ENCODE peak calls at places on chromosomes 12 and 14, in four cellular contexts. One of them, this sample, is unnamed.

GRCh38 chr12:52164624-52165023 is 27.2 kb downstream of the KRT80 start:
- DNase-seq in pancreas: no peak
- DNase-seq in CD8-positive, alpha-beta T cell: no peak
- DNase-seq in MCF 10A: peak
- DNase-seq in this sample: no peak

GRCh38 chr14:69005432-69006148 is 26.5 kb upstream of the ACTN1 start:
- DNase-seq in pancreas: peak
- DNase-seq in CD8-positive, alpha-beta T cell: no peak
- DNase-seq in MCF 10A: peak
- DNase-seq in this sample: no peak

GRCh38 chr12:15532364-15532977 is 210.2 kb downstream of the PTPRO start:
- DNase-seq in pancreas: no peak
- DNase-seq in CD8-positive, alpha-beta T cell: peak
- DNase-seq in MCF 10A: peak
- DNase-seq in this sample: no peak

GRCh38 chr12:10196210-10196609 is 16.5 kb upstream of the GABARAPL1 start:
- DNase-seq in pancreas: no peak
- DNase-seq in CD8-positive, alpha-beta T cell: no peak
- DNase-seq in MCF 10A: no peak
- DNase-seq in this sample: no peak

GRCh38 chr12:1367331-1367730 is 227.1 kb downstream of the FBXL14 start:
- DNase-seq in pancreas: no peak
- DNase-seq in CD8-positive, alpha-beta T cell: no peak
- DNase-seq in MCF 10A: no peak
- DNase-seq in this sample: no peak

GRCh38 chr14:91899213-91899612 is 31.9 kb upstream of the TC2N start:
- DNase-seq in pancreas: peak
- DNase-seq in CD8-positive, alpha-beta T cell: peak
- DNase-seq in MCF 10A: peak
- DNase-seq in this sample: no peak

GRCh38 chr12:47504775-47505446 is 200.9 kb downstream of the RPAP3 start:
- DNase-seq in pancreas: no peak
- DNase-seq in CD8-positive, alpha-beta T cell: no peak
- DNase-seq in MCF 10A: no peak
- DNase-seq in this sample: no peak

GRCh38 chr14:51507556-51508511 is 143.9 kb upstream of the FRMD6 start:
- DNase-seq in pancreas: no peak
- DNase-seq in CD8-positive, alpha-beta T cell: no peak
- DNase-seq in MCF 10A: no peak
- DNase-seq in this sample: peak

GRCh38 chr14:45198551-45198950 is 54.5 kb downstream of the MIS18BP1 start:
- DNase-seq in pancreas: no peak
- DNase-seq in CD8-positive, alpha-beta T cell: no peak
- DNase-seq in MCF 10A: peak
- DNase-seq in this sample: peak

GRCh38 chr12:27177716-27178115 is 66.4 kb upstream of the STK38L start:
- DNase-seq in pancreas: no peak
- DNase-seq in CD8-positive, alpha-beta T cell: no peak
- DNase-seq in MCF 10A: peak
- DNase-seq in this sample: no peak

GRCh38 chr14:92385561-92385960 is 62.6 kb downstream of the SLC24A4 start:
- DNase-seq in pancreas: no peak
- DNase-seq in CD8-positive, alpha-beta T cell: no peak
- DNase-seq in MCF 10A: no peak
- DNase-seq in this sample: no peak

GRCh38 chr12:15613981-15614380 is 175.2 kb downstream of the EPS8 start:
- DNase-seq in pancreas: no peak
- DNase-seq in CD8-positive, alpha-beta T cell: no peak
- DNase-seq in MCF 10A: no peak
- DNase-seq in this sample: no peak

GRCh38 chr12:13234045-13234641 is 37.6 kb downstream of the EMP1 start:
- DNase-seq in pancreas: no peak
- DNase-seq in CD8-positive, alpha-beta T cell: no peak
- DNase-seq in MCF 10A: peak
- DNase-seq in this sample: peak

GRCh38 chr14:72738181-72738611 is 155.7 kb downstream of the DPF3 start:
- DNase-seq in pancreas: no peak
- DNase-seq in CD8-positive, alpha-beta T cell: no peak
- DNase-seq in MCF 10A: no peak
- DNase-seq in this sample: no peak

GRCh38 chr14:70640938-70641547 is 673 bp upstream of the TTC9 start:
- DNase-seq in pancreas: peak
- DNase-seq in CD8-positive, alpha-beta T cell: peak
- DNase-seq in MCF 10A: peak
- DNase-seq in this sample: peak

GRCh38 chr12:43978546-43978945 is 142.7 kb downstream of the TMEM117 start:
- DNase-seq in pancreas: no peak
- DNase-seq in CD8-positive, alpha-beta T cell: no peak
- DNase-seq in MCF 10A: no peak
- DNase-seq in this sample: no peak

GRCh38 chr12:810635-811415 is 58.4 kb downstream of the WNK1 start:
- DNase-seq in pancreas: no peak
- DNase-seq in CD8-positive, alpha-beta T cell: no peak
- DNase-seq in MCF 10A: no peak
- DNase-seq in this sample: no peak

GRCh38 chr12:67740706-67741105 is 92.2 kb downstream of the DYRK2 start:
- DNase-seq in pancreas: no peak
- DNase-seq in CD8-positive, alpha-beta T cell: no peak
- DNase-seq in MCF 10A: no peak
- DNase-seq in this sample: no peak

GRCh38 chr12:129552996-129553750 is 350.7 kb downstream of the TMEM132D start:
- DNase-seq in pancreas: no peak
- DNase-seq in CD8-positive, alpha-beta T cell: no peak
- DNase-seq in MCF 10A: peak
- DNase-seq in this sample: no peak

GRCh38 chr12:122473543-122474323 is 27.0 kb downstream of the ZCCHC8 start:
- DNase-seq in pancreas: no peak
- DNase-seq in CD8-positive, alpha-beta T cell: no peak
- DNase-seq in MCF 10A: peak
- DNase-seq in this sample: no peak

GRCh38 chr14:21846227-21846885 is 172.7 kb upstream of the OR4E1 start:
- DNase-seq in pancreas: peak
- DNase-seq in CD8-positive, alpha-beta T cell: peak
- DNase-seq in MCF 10A: peak
- DNase-seq in this sample: no peak

This sample was measured in prostate gland.